ENCODE peak calls at places on chromosomes 11 and 22, in nine cellular contexts. F is head of caudate nucleus; Q is activated CD4-positive, alpha-beta T cell treated with anti-CD3 and anti-CD28 coated beads for 36 hours; N is CD8-positive, alpha-beta memory T cell; L is bronchial epithelial cell; W is psoas muscle; A is RPMI7951; P is kidney glomerular epithelial cell; E is MM.1S. Y is an unnamed sample.

GRCh38 chr22:49212002-49212401 is 615.7 kb downstream of the BRD1 start:
- DNase-seq in F (peak), Q (no peak), N (no peak), L (no peak), W (no peak), A (no peak), P (no peak), E (no peak), Y (no peak)

GRCh38 chr22:46775789-46776485 is 13.5 kb downstream of the TBC1D22A start:
- DNase-seq in F (no peak), Q (no peak), N (no peak), L (no peak), W (no peak), A (no peak), P (no peak), E (no peak), Y (no peak)

GRCh38 chr22:38087855-38088254 is 3.9 kb upstream of the SLC16A8 start:
- DNase-seq in F (no peak), Q (no peak), N (no peak), L (no peak), W (no peak), A (no peak), P (no peak), E (no peak), Y (no peak)

GRCh38 chr11:68036717-68037239 is 2.0 kb upstream of the TCIRG1 start:
- DNase-seq in F (no peak), Q (peak), N (no peak), L (no peak), W (peak), A (no peak), P (no peak), E (no peak), Y (no peak)

GRCh38 chr11:1793091-1793490 is 29.4 kb upstream of the CTSD start:
- DNase-seq in F (no peak), Q (no peak), N (no peak), L (no peak), W (no peak), A (no peak), P (no peak), E (no peak), Y (no peak)

GRCh38 chr22:17767236-17768065 is 6.8 kb downstream of the BID start:
- DNase-seq in F (no peak), Q (peak), N (peak), L (no peak), W (no peak), A (no peak), P (no peak), E (no peak), Y (no peak)

GRCh38 chr22:17774928-17775675 is 833 bp upstream of the BID start:
- DNase-seq in F (no peak), Q (peak), N (no peak), L (no peak), W (no peak), A (no peak), P (no peak), E (no peak), Y (no peak)

GRCh38 chr11:117232911-117233409 is 489 bp downstream of the RNF214 start:
- DNase-seq in F (no peak), Q (peak), N (peak), L (no peak), W (peak), A (no peak), P (no peak), E (no peak), Y (no peak)

GRCh38 chr11:110526323-110526722 is 96.6 kb downstream of the FDX1 start:
- DNase-seq in F (no peak), Q (no peak), N (no peak), L (no peak), W (no peak), A (no peak), P (no peak), E (peak), Y (no peak)

GRCh38 chr11:59680287-59681154 is 11.7 kb upstream of the PATL1 start:
- DNase-seq in F (peak), Q (peak), N (peak), L (peak), W (peak), A (peak), P (peak), E (peak), Y (peak)

GRCh38 chr22:32103648-32104326 is 55.3 kb downstream of the C22orf42 start:
- DNase-seq in F (no peak), Q (no peak), N (peak), L (peak), W (no peak), A (peak), P (no peak), E (no peak), Y (no peak)

GRCh38 chr22:24414984-24415945 is 12.1 kb upstream of the ADORA2A start:
- DNase-seq in F (no peak), Q (peak), N (no peak), L (no peak), W (no peak), A (no peak), P (no peak), E (no peak), Y (no peak)

GRCh38 chr22:47392729-47393128 is 630.3 kb downstream of the TBC1D22A start:
- DNase-seq in F (no peak), Q (no peak), N (no peak), L (no peak), W (no peak), A (no peak), P (no peak), E (no peak), Y (no peak)

GRCh38 chr22:35043251-35043931 is 22.6 kb upstream of the ISX start:
- DNase-seq in F (no peak), Q (peak), N (no peak), L (no peak), W (no peak), A (peak), P (no peak), E (peak), Y (no peak)

GRCh38 chr22:39215430-39216142 is 29.2 kb downstream of the PDGFB start:
- DNase-seq in F (no peak), Q (peak), N (peak), L (no peak), W (no peak), A (no peak), P (no peak), E (no peak), Y (no peak)

GRCh38 chr11:68076371-68077042 is 37.7 kb downstream of the TCIRG1 start:
- DNase-seq in F (no peak), Q (peak), N (no peak), L (no peak), W (no peak), A (no peak), P (no peak), E (no peak), Y (no peak)

GRCh38 chr22:24593810-24594568 is 1.1 kb upstream of the LRRC75B start:
- DNase-seq in F (no peak), Q (no peak), N (no peak), L (no peak), W (no peak), A (no peak), P (no peak), E (no peak), Y (no peak)

GRCh38 chr11:37320921-37321320 is 722.9 kb upstream of the RAG2 start:
- DNase-seq in F (no peak), Q (no peak), N (no peak), L (peak), W (no peak), A (no peak), P (peak), E (no peak), Y (no peak)

GRCh38 chr11:69326622-69327219 is 32.8 kb downstream of the MYEOV start:
- DNase-seq in F (peak), Q (no peak), N (no peak), L (no peak), W (no peak), A (no peak), P (no peak), E (no peak), Y (no peak)